ENCODE peak calls at places on chromosome 11, in five cellular contexts. D, R, N, P and M are unnamed samples.

GRCh38 chr11:121249039-121249663 is 43.4 kb upstream of the SC5D start:
- DNase-seq in N (peak; percentile 48), D (no peak), R (peak; percentile 53), P (peak; percentile 60), M (peak; percentile 50)

GRCh38 chr11:59197990-59198389 is 14.7 kb downstream of the MPEG1 start:
- DNase-seq in P (peak; percentile 77), R (peak; percentile 13), D (peak; percentile 58), N (peak; percentile 68), M (no peak)

GRCh38 chr11:13647391-13647790 is 21.1 kb upstream of the FAR1 start:
- DNase-seq in D (no peak), P (no peak), N (no peak), R (no peak), M (no peak)

GRCh38 chr11:121291896-121292502 is 572 bp upstream of the SC5D start:
- DNase-seq in D (peak; percentile 18), R (peak; percentile 43), N (peak; percentile 5), P (no peak), M (no peak)

GRCh38 chr11:60914620-60915249 is 777 bp downstream of the TMEM109 start:
- DNase-seq in P (peak; percentile 70), R (peak; percentile 33), N (peak; percentile 34), D (no peak), M (peak; percentile 27)

GRCh38 chr11:75499423-75500305 is 26.1 kb downstream of the GDPD5 start:
- DNase-seq in N (peak; percentile 95), D (peak; percentile 81), R (no peak), P (peak; percentile 58), M (no peak)

GRCh38 chr11:117884994-117885393 is 8.5 kb upstream of the FXYD6 start:
- DNase-seq in R (no peak), P (no peak), N (peak; percentile 21), D (no peak), M (no peak)

GRCh38 chr11:95698939-95699562 is 90.5 kb downstream of the FAM76B start:
- DNase-seq in R (no peak), D (no peak), N (peak; percentile 39), P (no peak), M (no peak)

GRCh38 chr11:6387811-6388599 is 2.3 kb upstream of the SMPD1 start:
- DNase-seq in N (peak; percentile 51), R (no peak), D (no peak), P (no peak), M (no peak)

GRCh38 chr11:12215192-12215591 is 104.8 kb downstream of the MICAL2 start:
- DNase-seq in N (no peak), P (no peak), R (no peak), D (no peak), M (no peak)

GRCh38 chr11:70034740-70035365 is 43.3 kb upstream of the ANO1 start:
- DNase-seq in D (no peak), P (no peak), R (no peak), N (no peak), M (no peak)

GRCh38 chr11:119202554-119202953 is 3.6 kb upstream of the CBL start:
- DNase-seq in P (no peak), R (no peak), D (no peak), N (no peak), M (no peak)

GRCh38 chr11:108672113-108672512 is 7.2 kb downstream of the DDX10 start:
- DNase-seq in P (peak; percentile 60), D (no peak), N (peak; percentile 61), R (peak; percentile 60), M (no peak)

GRCh38 chr11:119696378-119697157 is 32.4 kb downstream of the NECTIN1 start:
- DNase-seq in N (no peak), D (no peak), R (no peak), P (no peak), M (no peak)

GRCh38 chr11:70098936-70099335 is 20.8 kb downstream of the ANO1 start:
- DNase-seq in P (no peak), N (no peak), R (no peak), D (no peak), M (no peak)

GRCh38 chr11:133945087-133945974 is 11.4 kb downstream of the IGSF9B start:
- DNase-seq in P (no peak), R (no peak), D (no peak), N (peak; percentile 14), M (peak; percentile 98)

GRCh38 chr11:8959546-8960166 is 4.6 kb downstream of the TMEM9B start:
- DNase-seq in P (no peak), R (peak; percentile 71), D (peak; percentile 59), N (peak; percentile 86), M (no peak)

GRCh38 chr11:10454506-10454901 is 560 bp upstream of the AMPD3 start:
- DNase-seq in P (no peak), D (no peak), N (no peak), R (no peak), M (no peak)

GRCh38 chr11:59542142-59542810 is 30.9 kb downstream of the OR4D9 start:
- DNase-seq in R (no peak), P (no peak), N (no peak), D (no peak), M (no peak)

GRCh38 chr11:111512296-111513239 is at the start of gene BTG4:
- DNase-seq in D (no peak), N (no peak), R (peak; percentile 34), P (peak; percentile 34), M (peak; percentile 1)

GRCh38 chr11:113415343-113415742 is 27.8 kb downstream of the ANKK1 start:
- DNase-seq in N (no peak), P (no peak), D (no peak), R (no peak), M (no peak)

DNA sequence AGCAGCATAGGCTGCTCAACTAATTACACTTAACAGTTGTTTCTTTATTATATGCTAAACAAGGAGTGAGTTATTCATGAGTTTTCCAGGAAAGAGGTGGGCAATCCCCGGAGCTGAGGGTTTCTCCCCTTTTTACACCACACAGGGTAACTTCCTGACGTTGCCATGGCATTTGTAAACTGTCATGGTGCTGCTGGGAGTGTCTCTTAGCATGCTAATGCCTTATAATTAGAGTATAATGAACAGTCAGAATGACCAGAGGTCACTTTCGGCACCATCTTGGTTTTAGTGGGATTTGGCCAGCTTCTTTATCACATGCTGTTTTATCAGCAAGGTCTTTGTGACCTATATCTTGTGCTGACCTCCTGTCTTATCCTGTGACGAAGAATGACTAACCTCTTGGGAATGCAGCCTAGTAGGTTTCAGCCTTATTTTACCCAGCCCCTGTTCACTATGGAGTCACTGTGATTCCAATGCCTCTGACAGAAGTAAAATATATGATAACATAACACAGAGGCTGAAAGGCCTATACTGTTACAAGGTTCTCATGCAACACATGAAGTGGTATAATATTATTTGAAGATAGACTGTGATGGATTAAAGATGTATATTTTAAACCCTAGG is 41.3 kb upstream of the RDX start:
- DNase-seq in R (no peak), P (no peak), D (no peak), N (peak; percentile 52), M (no peak)
- H3K4me3 ChIP-seq in R (no peak overlapping the region), P (no peak overlapping the region), D (no peak overlapping the region), N (no peak overlapping the region), M (no peak overlapping the region)

GRCh38 chr11:129888451-129888850 is 6.9 kb downstream of the NFRKB start:
- DNase-seq in P (no peak), N (no peak), D (no peak), R (no peak), M (no peak)
- H3K36me3 ChIP-seq in P (peaks cover 2% of the 10 kb centered on the region), N (peaks cover 47% of the 10 kb centered on the region), D (peaks cover 31% of the 10 kb centered on the region), R (peaks cover 68% of the 10 kb centered on the region), M (peaks cover 88% of the 10 kb centered on the region)

GRCh38 chr11:74135516-74135840 is 35.3 kb downstream of the C2CD3 start:
- DNase-seq in N (no peak), D (no peak), R (no peak), P (no peak), M (no peak)

GRCh38 chr11:74133416-74133815 is 37.4 kb downstream of the C2CD3 start:
- DNase-seq in D (no peak), N (no peak), R (no peak), P (no peak), M (no peak)

GRCh38 chr11:74138021-74138420 is 32.8 kb downstream of the C2CD3 start:
- DNase-seq in P (no peak), R (no peak), N (peak; percentile 78), D (no peak), M (no peak)

GRCh38 chr11:74138572-74138971 is 32.2 kb downstream of the C2CD3 start:
- DNase-seq in R (peak; percentile 66), P (no peak), D (peak; percentile 13), N (peak; percentile 99), M (no peak)

DNA sequence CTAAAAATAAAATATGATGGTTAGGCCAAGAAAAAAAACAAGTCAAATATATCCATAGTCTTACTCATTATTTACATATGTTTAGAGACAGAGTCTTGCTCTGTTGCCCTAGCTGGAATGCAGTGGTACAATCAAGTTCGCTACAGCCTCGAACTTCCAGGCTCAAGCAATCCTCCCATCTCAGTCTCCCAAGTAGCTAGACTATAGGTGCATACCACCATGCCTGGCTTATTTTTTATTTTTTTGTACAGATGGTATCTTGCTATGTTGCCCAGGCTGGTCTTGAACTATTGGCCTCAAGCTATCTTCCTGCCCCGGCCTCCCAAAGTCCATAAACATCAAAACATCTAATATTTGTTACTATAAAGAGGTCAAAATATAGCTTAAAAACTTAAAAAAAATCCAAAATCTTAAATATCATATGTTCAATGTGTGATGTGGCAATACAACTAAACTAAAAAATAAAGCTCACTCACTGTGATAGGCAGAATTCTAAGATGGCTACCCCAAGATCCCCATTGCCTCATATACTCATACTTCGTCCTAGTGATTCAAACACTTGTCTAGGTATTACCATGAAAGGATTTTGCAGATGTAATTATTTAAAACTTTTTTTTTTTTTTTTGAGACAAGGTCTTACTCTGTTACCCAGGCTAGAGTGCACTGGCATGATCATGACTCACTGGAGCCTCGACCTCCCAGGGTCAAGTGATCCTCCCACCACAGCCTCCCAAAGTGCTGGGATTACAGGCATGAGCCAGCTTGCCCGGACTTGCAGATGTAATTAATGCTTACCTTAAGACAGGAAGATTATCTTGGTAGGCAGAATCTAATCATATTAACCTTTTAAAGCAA is 35.9 kb downstream of the C2CD3 start:
- DNase-seq in N (peak; percentile 32), D (no peak), P (no peak), R (no peak), M (no peak)
- H3K4me1 ChIP-seq in N (peaks cover 28% of the 10 kb centered on the region), D (no peaks in the 10 kb centered on the region), P (no peaks in the 10 kb centered on the region), R (peaks cover 19% of the 10 kb centered on the region), M (no peaks in the 10 kb centered on the region)

GRCh38 chr11:47378011-47378835 is at the start of gene SPI1:
- DNase-seq in P (peak; percentile 36), R (peak; percentile 49), N (no peak), D (peak; percentile 39), M (no peak)

GRCh38 chr11:47377571-47378010 is 756 bp downstream of the SPI1 start:
- DNase-seq in R (no peak), D (no peak), N (no peak), P (peak; percentile 30), M (no peak)

GRCh38 chr11:47375546-47376085 is 2.7 kb downstream of the SPI1 start:
- DNase-seq in D (no peak), P (peak; percentile 25), R (no peak), N (no peak), M (no peak)

GRCh38 chr11:47376183-47376542 is 2.2 kb downstream of the SPI1 start:
- DNase-seq in R (no peak), D (no peak), P (peak; percentile 16), N (no peak), M (no peak)

GRCh38 chr11:47376543-47377371 is 1.6 kb downstream of the SPI1 start:
- DNase-seq in N (no peak), R (no peak), D (peak; percentile 40), P (peak; percentile 33), M (no peak)
- H3K4me3 ChIP-seq in N (no peak overlapping the region), R (no peak overlapping the region), D (peak overlapping the region; percentile 25), P (no peak overlapping the region), M (no peak overlapping the region)

GRCh38 chr11:838441-839279 is 3.7 kb downstream of the POLR2L start:
- DNase-seq in P (no peak), R (no peak), N (no peak), D (no peak), M (no peak)
- H3K36me3 ChIP-seq in P (no peaks in the 10 kb centered on the region), R (peaks cover 33% of the 10 kb centered on the region), N (peaks cover 52% of the 10 kb centered on the region), D (peaks cover 7% of the 10 kb centered on the region), M (peaks cover 8% of the 10 kb centered on the region)

GRCh38 chr11:36373040-36374010 is 77.2 kb downstream of the PRR5L start:
- DNase-seq in P (no peak), N (no peak), R (no peak), D (no peak), M (no peak)
- H3K4me1 ChIP-seq in P (peaks cover 7% of the 10 kb centered on the region), N (peaks cover 4% of the 10 kb centered on the region), R (no peaks in the 10 kb centered on the region), D (no peaks in the 10 kb centered on the region), M (peaks cover 20% of the 10 kb centered on the region)